ENCODE peak calls at places on chromosomes 13 and 19, in four cellular contexts. V is OCI-LY7, F is fibroblast of lung, T is lower leg skin. A is an unnamed sample.
A peak's percentile ranks its signal among the peaks of the same experiment; 100 is the strongest.

GRCh38 chr19:37953576-37954303 is 46.7 kb downstream of the SIPA1L3 start:
- DNase-seq in V (no peak), F (no peak), T (no peak), A (no peak)

GRCh38 chr19:55113570-55114039 is 3.8 kb downstream of the PPP1R12C start:
- DNase-seq in V (peak; percentile 60), F (peak; percentile 94), T (peak; percentile 87), A (no peak)

GRCh38 chr13:36282818-36283432 is 14.7 kb downstream of the CCDC169 start:
- DNase-seq in V (peak; percentile 31), F (peak; percentile 69), T (no peak), A (no peak)

GRCh38 chr19:20664917-20665781 is 3.8 kb upstream of the ZNF626 start:
- DNase-seq in V (no peak), F (peak; percentile 10), T (no peak), A (no peak)

GRCh38 chr13:66803013-66803739 is 427.0 kb downstream of the PCDH9 start:
- DNase-seq in V (no peak), F (no peak), T (no peak), A (no peak)

GRCh38 chr19:50838239-50838638 is 4.9 kb upstream of the KLK15 start:
- DNase-seq in V (peak; percentile 49), F (no peak), T (no peak), A (no peak)

GRCh38 chr13:84130739-84131138 is 248.5 kb upstream of the SLITRK1 start:
- DNase-seq in V (no peak), F (no peak), T (no peak), A (no peak)

GRCh38 chr19:35943542-35944301 is 7.5 kb downstream of the LRFN3 start:
- DNase-seq in V (no peak), F (no peak), T (no peak), A (no peak)

GRCh38 chr13:87942204-87942603 is 271.0 kb downstream of the SLITRK5 start:
- DNase-seq in V (no peak), F (peak; percentile 6), T (no peak), A (no peak)

GRCh38 chr19:39362682-39363657 is 20.7 kb downstream of the SAMD4B start:
- DNase-seq in V (no peak), F (peak; percentile 77), T (peak; percentile 62), A (no peak)

GRCh38 chr13:27481766-27482165 is 31.4 kb upstream of the MTIF3 start:
- DNase-seq in V (peak; percentile 43), F (peak; percentile 27), T (no peak), A (peak; percentile 75)

GRCh38 chr19:55696301-55697068 is 21.5 kb downstream of the EPN1 start:
- DNase-seq in V (no peak), F (no peak), T (no peak), A (no peak)

GRCh38 chr13:49638416-49639072 is 10.2 kb downstream of the ARL11 start:
- DNase-seq in V (no peak), F (no peak), T (no peak), A (no peak)

GRCh38 chr19:44050740-44051653 is 839 bp upstream of the ZNF223 start:
- DNase-seq in V (no peak), F (no peak), T (no peak), A (no peak)

GRCh38 chr19:44051654-44052402 is at the start of gene ZNF223:
- DNase-seq in V (no peak), F (peak; percentile 94), T (peak; percentile 96), A (peak; percentile 90)

GRCh38 chr19:44059229-44059628 is 7.4 kb downstream of the ZNF223 start:
- DNase-seq in V (no peak), F (no peak), T (no peak), A (no peak)

GRCh38 chr19:44061038-44061437 is 9.2 kb downstream of the ZNF223 start:
- DNase-seq in V (no peak), F (no peak), T (no peak), A (no peak)

GRCh38 chr19:44055870-44056269 is 4.0 kb downstream of the ZNF223 start:
- DNase-seq in V (no peak), F (no peak), T (no peak), A (no peak)
- TF ChIP-seq CTCF in V (peak; percentile 31), F (no peak), T (no peak), A (no peak)

GRCh38 chr13:81929988-81930387 is 1589.1 kb upstream of the SPRY2 start:
- DNase-seq in V (no peak), F (peak; percentile 14), T (no peak), A (no peak)
- TF ChIP-seq CTCF in V (peak; percentile 51), F (no peak), T (no peak), A (peak; percentile 75)

GRCh38 chr19:6717036-6717435 is 3.4 kb downstream of the C3 start:
- DNase-seq in V (no peak), F (no peak), T (no peak), A (no peak)
- TF ChIP-seq CTCF in V (peak; percentile 73), F (no peak), T (no peak), A (no peak)

GRCh38 chr13:102657630-102658029 is 37.2 kb downstream of the METTL21C start:
- DNase-seq in V (no peak), F (no peak), T (no peak), A (no peak)
- TF ChIP-seq CTCF in V (peak; percentile 24), F (no peak), T (no peak), A (peak; percentile 62)

GRCh38 chr13:37868691-37869505 is 674 bp downstream of the TRPC4 start:
- DNase-seq in V (no peak), F (peak; percentile 39), T (no peak), A (no peak)

GRCh38 chr13:37869756-37870488 is at the start of gene TRPC4:
- DNase-seq in V (no peak), F (peak; percentile 61), T (no peak), A (peak; percentile 72)

GRCh38 chr13:37869506-37869755 is 141 bp downstream of the TRPC4 start:
- DNase-seq in V (no peak), F (no peak), T (no peak), A (peak; percentile 64)

GRCh38 chr13:37870895-37871550 is 1.5 kb upstream of the TRPC4 start:
- DNase-seq in V (no peak), F (peak; percentile 82), T (no peak), A (no peak)

DNA sequence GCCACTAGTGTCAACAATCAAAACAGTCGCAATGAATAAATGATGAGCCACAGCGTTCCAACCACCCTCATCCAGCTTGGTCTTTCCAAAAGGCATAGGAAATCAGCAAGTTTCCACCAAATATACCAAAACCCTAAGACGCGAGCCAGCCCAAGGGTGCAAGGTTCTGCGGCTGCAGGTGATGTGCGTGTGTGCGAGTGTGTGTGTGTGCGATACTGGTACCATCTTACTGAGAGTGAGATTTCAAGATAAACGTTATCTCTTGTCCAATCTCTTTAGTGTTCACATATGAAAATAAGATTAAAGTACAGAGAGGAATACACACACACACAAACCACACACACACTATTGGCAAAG is 895 bp upstream of the TRPC4 start:
- DNase-seq in V (no peak), F (no peak), T (no peak), A (no peak)
- TF ChIP-seq CTCF in V (no peak), F (no peak), T (no peak), A (peak; percentile 20)

GRCh38 chr13:110106726-110107125 is 200.2 kb downstream of the COL4A1 start:
- DNase-seq in V (no peak), F (peak; percentile 41), T (no peak), A (no peak)

GRCh38 chr13:110109140-110109783 is 197.7 kb downstream of the COL4A1 start:
- DNase-seq in V (no peak), F (no peak), T (no peak), A (no peak)

GRCh38 chr13:110108348-110109139 is 198.4 kb downstream of the COL4A1 start:
- DNase-seq in V (no peak), F (peak; percentile 89), T (peak; percentile 57), A (no peak)

GRCh38 chr13:110109910-110110309 is 197.0 kb downstream of the COL4A1 start:
- DNase-seq in V (no peak), F (peak; percentile 91), T (peak; percentile 58), A (no peak)

DNA sequence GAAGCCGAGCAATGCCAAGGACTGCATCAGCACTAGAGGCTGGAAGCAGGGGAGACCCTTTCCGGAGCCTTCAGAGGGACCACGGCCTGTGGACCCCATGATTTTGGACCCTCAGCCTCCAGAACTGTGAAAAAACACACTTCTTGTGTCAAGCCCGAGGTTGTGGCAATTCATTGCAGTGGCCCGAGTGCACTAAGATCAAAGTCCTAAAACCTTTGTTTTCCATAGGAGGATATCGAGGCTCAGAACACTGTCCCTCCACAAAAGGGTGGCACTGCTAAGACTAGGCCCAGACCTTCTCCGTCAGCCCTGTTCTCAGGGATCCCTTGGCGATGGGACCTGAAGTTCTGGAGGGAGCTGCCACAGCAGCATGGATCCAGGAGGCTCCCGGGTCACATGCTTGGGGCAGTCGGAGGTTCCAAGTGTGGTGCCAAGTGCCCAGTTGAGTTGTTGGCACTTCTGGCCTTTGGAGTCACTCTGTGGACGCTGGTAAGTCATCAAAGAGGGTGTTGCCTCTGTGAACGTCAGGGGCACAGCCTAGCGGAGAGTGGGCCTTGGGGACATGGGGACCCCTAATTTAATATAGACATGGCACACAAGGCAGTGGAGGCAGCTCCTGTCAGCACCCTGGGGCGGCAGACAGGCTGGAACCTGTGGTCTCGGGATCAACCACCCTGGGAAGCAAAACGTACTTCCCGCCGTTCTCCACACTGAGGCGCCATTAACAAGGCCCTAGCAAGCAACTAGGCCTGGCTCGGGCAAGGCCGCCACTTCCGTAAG is 199.2 kb downstream of the COL4A1 start:
- DNase-seq in V (no peak), F (no peak), T (peak; percentile 16), A (no peak)
- TF ChIP-seq CTCF in V (no peak), F (no peak), T (no peak), A (no peak)

GRCh38 chr13:111528513-111528912 is 208.1 kb downstream of the TEX29 start:
- DNase-seq in V (no peak), F (no peak), T (no peak), A (no peak)

GRCh38 chr13:111533900-111534645 is 213.6 kb downstream of the TEX29 start:
- DNase-seq in V (no peak), F (no peak), T (no peak), A (no peak)

GRCh38 chr13:111530137-111530536 is 209.7 kb downstream of the TEX29 start:
- DNase-seq in V (no peak), F (no peak), T (no peak), A (no peak)

GRCh38 chr13:111532111-111532510 is 211.7 kb downstream of the TEX29 start:
- DNase-seq in V (no peak), F (no peak), T (no peak), A (no peak)

GRCh38 chr13:111531505-111531904 is 211.1 kb downstream of the TEX29 start:
- DNase-seq in V (no peak), F (peak; percentile 20), T (no peak), A (no peak)
- TF ChIP-seq CTCF in V (peak; percentile 14), F (no peak), T (no peak), A (peak; percentile 46)

GRCh38 chr19:5534787-5535586 is 32.8 kb downstream of the TINCR start:
- DNase-seq in V (peak; percentile 20), F (peak; percentile 17), T (no peak), A (no peak)
- TF ChIP-seq CTCF in V (peak; percentile 81), F (no peak), T (no peak), A (peak; percentile 73)